ENCODE peak calls at places on chromosomes 2 and 18, in five cellular contexts. D is stimulated activated CD8-positive, alpha-beta memory T cell treated with anti-CD3 and anti-CD28 coated beads, Interleukin-12 subunit alpha, Interleukin-12 subunit beta, amount 100 ng/mL, for 1 hour; X is GF-D8; W is astrocyte; G is SHP77. C is an unnamed sample.

GRCh38 chr2:63785096-63785495 is 56.6 kb upstream of the UGP2 start:
- DNase-seq in D (no peak), X (no peak), W (no peak), G (no peak), C (no peak)

GRCh38 chr18:75157851-75158250 is 51.1 kb downstream of the PTGR3 start:
- DNase-seq in D (no peak), X (no peak), W (no peak), G (no peak), C (no peak)

GRCh38 chr2:152505495-152505906 is 170.5 kb downstream of the FMNL2 start:
- DNase-seq in D (no peak), X (no peak), W (peak; percentile 74), G (no peak), C (peak; percentile 45)

GRCh38 chr2:3594493-3595281 is at the start of gene COLEC11:
- DNase-seq in D (no peak), X (no peak), W (peak; percentile 13), G (no peak), C (no peak)

GRCh38 chr2:198762456-198762855 is 695.3 kb downstream of the SATB2 start:
- DNase-seq in D (no peak), X (no peak), W (peak; percentile 21), G (no peak), C (no peak)

GRCh38 chr2:17190527-17190926 is 327.7 kb downstream of the RAD51AP2 start:
- DNase-seq in D (no peak), X (no peak), W (no peak), G (no peak), C (no peak)

GRCh38 chr2:30261695-30262211 is 30.4 kb downstream of the LBH start:
- DNase-seq in D (no peak), X (no peak), W (no peak), G (no peak), C (no peak)

GRCh38 chr18:2554671-2555070 is 16.6 kb downstream of the METTL4 start:
- DNase-seq in D (no peak), X (no peak), W (no peak), G (no peak), C (no peak)

GRCh38 chr2:240819404-240820013 is 510 bp downstream of the KIF1A start:
- DNase-seq in D (no peak), X (no peak), W (no peak), G (no peak), C (no peak)

GRCh38 chr18:35045121-35045520 is 3.9 kb downstream of the MAPRE2 start:
- DNase-seq in D (no peak), X (no peak), W (no peak), G (no peak), C (no peak)

GRCh38 chr18:46447792-46448191 is 209.2 kb downstream of the LOXHD1 start:
- DNase-seq in D (no peak), X (no peak), W (no peak), G (no peak), C (no peak)

GRCh38 chr2:19649785-19650380 is 251.9 kb downstream of the TTC32 start:
- DNase-seq in D (no peak), X (no peak), W (peak; percentile 100), G (no peak), C (no peak)

GRCh38 chr2:119809329-119810038 is 49.8 kb downstream of the PTPN4 start:
- DNase-seq in D (no peak), X (no peak), W (peak; percentile 76), G (peak; percentile 25), C (no peak)

GRCh38 chr2:20361903-20362302 is 11.3 kb upstream of the PUM2 start:
- DNase-seq in D (no peak), X (no peak), W (no peak), G (no peak), C (no peak)

GRCh38 chr2:55165567-55165966 is 66.5 kb downstream of the CLHC1 start:
- DNase-seq in D (no peak), X (no peak), W (peak; percentile 70), G (no peak), C (no peak)

GRCh38 chr2:106566050-106566449 is 78.9 kb downstream of the CD8B2 start:
- DNase-seq in D (no peak), X (no peak), W (no peak), G (no peak), C (no peak)

GRCh38 chr2:159266554-159266953 is 19.9 kb downstream of the WDSUB1 start:
- DNase-seq in D (no peak), X (no peak), W (no peak), G (no peak), C (no peak)

GRCh38 chr2:45237850-45238542 is 228.7 kb upstream of the SIX2 start:
- DNase-seq in D (no peak), X (peak; percentile 11), W (peak; percentile 96), G (peak; percentile 79), C (no peak)

GRCh38 chr18:60485207-60485606 is 112.6 kb upstream of the MC4R start:
- DNase-seq in D (no peak), X (no peak), W (peak; percentile 76), G (no peak), C (no peak)

GRCh38 chr2:238855299-238855698 is 7.4 kb downstream of the TWIST2 start:
- DNase-seq in D (no peak), X (no peak), W (no peak), G (no peak), C (no peak)

GRCh38 chr2:187593697-187594096 is 39.5 kb upstream of the TFPI start:
- DNase-seq in D (no peak), X (no peak), W (peak; percentile 47), G (no peak), C (no peak)

GRCh38 chr18:13218376-13219011 is at the start of gene LDLRAD4:
- DNase-seq in D (peak; percentile 17), X (no peak), W (no peak), G (peak; percentile 12), C (no peak)

GRCh38 chr2:67156796-67157195 is 240.3 kb upstream of the ETAA1 start:
- DNase-seq in D (no peak), X (no peak), W (no peak), G (no peak), C (no peak)

GRCh38 chr2:215787565-215788178 is 225.7 kb downstream of the MREG start:
- DNase-seq in D (no peak), X (no peak), W (no peak), G (no peak), C (no peak)

GRCh38 chr18:66558773-66559172 is 45.1 kb downstream of the CDH19 start:
- DNase-seq in D (no peak), X (no peak), W (peak; percentile 40), G (no peak), C (no peak)

C was measured in caudate nucleus.